ENCODE peak calls at places on chromosome 19, in ten cellular contexts. One of them, this sample, is unnamed.

GRCh38 chr19:29285187-29285687 is 72.3 kb upstream of the UQCRFS1 start:
- DNase-seq in spleen: no peak
- DNase-seq in astrocyte of the spinal cord: no peak
- DNase-seq in CD4-positive, alpha-beta T cell: no peak
- DNase-seq in WTC11: no peak
- DNase-seq in stimulated activated naive B cell treated with anti-CD40 and anti-IgM and Interleukin-4, amounts not matched to agents 10 μg/mL and 1 μg/mL and 100 μg/mL, for 72 hours: no peak
- DNase-seq in AG04450: no peak
- DNase-seq in fibroblast of the aortic adventitia: no peak
- DNase-seq in hepatic stellate cell: no peak
- DNase-seq in iris pigment epithelial cell: no peak
- DNase-seq in this sample: no peak

GRCh38 chr19:10699650-10700335 is 1.4 kb upstream of the QTRT1 start:
- DNase-seq in spleen: no peak
- DNase-seq in astrocyte of the spinal cord: peak; percentile 48
- DNase-seq in CD4-positive, alpha-beta T cell: peak; percentile 68
- DNase-seq in WTC11: peak; percentile 79
- DNase-seq in stimulated activated naive B cell treated with anti-CD40 and anti-IgM and Interleukin-4, amounts not matched to agents 10 μg/mL and 1 μg/mL and 100 μg/mL, for 72 hours: peak; percentile 44
- DNase-seq in AG04450: peak; percentile 23
- DNase-seq in fibroblast of the aortic adventitia: peak; percentile 74
- DNase-seq in hepatic stellate cell: peak; percentile 64
- DNase-seq in iris pigment epithelial cell: peak; percentile 54
- DNase-seq in this sample: no peak

GRCh38 chr19:5321851-5322681 is 18.5 kb downstream of the PTPRS start:
- DNase-seq in spleen: peak; percentile 84
- DNase-seq in astrocyte of the spinal cord: no peak
- DNase-seq in CD4-positive, alpha-beta T cell: no peak
- DNase-seq in WTC11: peak; percentile 50
- DNase-seq in stimulated activated naive B cell treated with anti-CD40 and anti-IgM and Interleukin-4, amounts not matched to agents 10 μg/mL and 1 μg/mL and 100 μg/mL, for 72 hours: peak; percentile 72
- DNase-seq in AG04450: no peak
- DNase-seq in fibroblast of the aortic adventitia: no peak
- DNase-seq in hepatic stellate cell: no peak
- DNase-seq in iris pigment epithelial cell: no peak
- DNase-seq in this sample: no peak

GRCh38 chr19:7486923-7487322 is 1.9 kb downstream of the PEX11G start:
- DNase-seq in spleen: no peak
- DNase-seq in astrocyte of the spinal cord: no peak
- DNase-seq in CD4-positive, alpha-beta T cell: no peak
- DNase-seq in WTC11: no peak
- DNase-seq in stimulated activated naive B cell treated with anti-CD40 and anti-IgM and Interleukin-4, amounts not matched to agents 10 μg/mL and 1 μg/mL and 100 μg/mL, for 72 hours: no peak
- DNase-seq in AG04450: no peak
- DNase-seq in fibroblast of the aortic adventitia: no peak
- DNase-seq in hepatic stellate cell: no peak
- DNase-seq in iris pigment epithelial cell: no peak
- DNase-seq in this sample: no peak

GRCh38 chr19:5128932-5129389 is 160.0 kb downstream of the KDM4B start:
- DNase-seq in spleen: no peak
- DNase-seq in astrocyte of the spinal cord: peak; percentile 53
- DNase-seq in CD4-positive, alpha-beta T cell: no peak
- DNase-seq in WTC11: no peak
- DNase-seq in stimulated activated naive B cell treated with anti-CD40 and anti-IgM and Interleukin-4, amounts not matched to agents 10 μg/mL and 1 μg/mL and 100 μg/mL, for 72 hours: no peak
- DNase-seq in AG04450: no peak
- DNase-seq in fibroblast of the aortic adventitia: peak; percentile 28
- DNase-seq in hepatic stellate cell: no peak
- DNase-seq in iris pigment epithelial cell: peak; percentile 54
- DNase-seq in this sample: no peak

GRCh38 chr19:40530091-40530901 is 46.4 kb upstream of the SHKBP1 start:
- DNase-seq in spleen: no peak
- DNase-seq in astrocyte of the spinal cord: no peak
- DNase-seq in CD4-positive, alpha-beta T cell: no peak
- DNase-seq in WTC11: peak; percentile 81
- DNase-seq in stimulated activated naive B cell treated with anti-CD40 and anti-IgM and Interleukin-4, amounts not matched to agents 10 μg/mL and 1 μg/mL and 100 μg/mL, for 72 hours: no peak
- DNase-seq in AG04450: no peak
- DNase-seq in fibroblast of the aortic adventitia: no peak
- DNase-seq in hepatic stellate cell: no peak
- DNase-seq in iris pigment epithelial cell: no peak
- DNase-seq in this sample: no peak

GRCh38 chr19:44204772-44205171 is 7.6 kb upstream of the ZNF227 start:
- DNase-seq in spleen: no peak
- DNase-seq in astrocyte of the spinal cord: no peak
- DNase-seq in CD4-positive, alpha-beta T cell: no peak
- DNase-seq in WTC11: no peak
- DNase-seq in stimulated activated naive B cell treated with anti-CD40 and anti-IgM and Interleukin-4, amounts not matched to agents 10 μg/mL and 1 μg/mL and 100 μg/mL, for 72 hours: no peak
- DNase-seq in AG04450: no peak
- DNase-seq in fibroblast of the aortic adventitia: no peak
- DNase-seq in hepatic stellate cell: no peak
- DNase-seq in iris pigment epithelial cell: no peak
- DNase-seq in this sample: no peak

GRCh38 chr19:16268676-16269319 is 55.8 kb upstream of the KLF2 start:
- DNase-seq in spleen: no peak
- DNase-seq in astrocyte of the spinal cord: no peak
- DNase-seq in CD4-positive, alpha-beta T cell: peak; percentile 34
- DNase-seq in WTC11: no peak
- DNase-seq in stimulated activated naive B cell treated with anti-CD40 and anti-IgM and Interleukin-4, amounts not matched to agents 10 μg/mL and 1 μg/mL and 100 μg/mL, for 72 hours: no peak
- DNase-seq in AG04450: no peak
- DNase-seq in fibroblast of the aortic adventitia: no peak
- DNase-seq in hepatic stellate cell: no peak
- DNase-seq in iris pigment epithelial cell: no peak
- DNase-seq in this sample: no peak

GRCh38 chr19:9806781-9807180 is 12.1 kb downstream of the FBXL12 start:
- DNase-seq in spleen: no peak
- DNase-seq in astrocyte of the spinal cord: no peak
- DNase-seq in CD4-positive, alpha-beta T cell: no peak
- DNase-seq in WTC11: no peak
- DNase-seq in stimulated activated naive B cell treated with anti-CD40 and anti-IgM and Interleukin-4, amounts not matched to agents 10 μg/mL and 1 μg/mL and 100 μg/mL, for 72 hours: no peak
- DNase-seq in AG04450: no peak
- DNase-seq in fibroblast of the aortic adventitia: no peak
- DNase-seq in hepatic stellate cell: no peak
- DNase-seq in iris pigment epithelial cell: no peak
- DNase-seq in this sample: no peak

GRCh38 chr19:40433391-40434216 is 7.8 kb upstream of the SERTAD1 start:
- DNase-seq in spleen: peak; percentile 96
- DNase-seq in astrocyte of the spinal cord: peak; percentile 92
- DNase-seq in CD4-positive, alpha-beta T cell: peak; percentile 40
- DNase-seq in WTC11: peak; percentile 80
- DNase-seq in stimulated activated naive B cell treated with anti-CD40 and anti-IgM and Interleukin-4, amounts not matched to agents 10 μg/mL and 1 μg/mL and 100 μg/mL, for 72 hours: peak; percentile 43
- DNase-seq in AG04450: peak; percentile 66
- DNase-seq in fibroblast of the aortic adventitia: peak; percentile 88
- DNase-seq in hepatic stellate cell: peak; percentile 88
- DNase-seq in iris pigment epithelial cell: peak; percentile 93
- DNase-seq in this sample: peak; percentile 40

GRCh38 chr19:32498641-32499200 is 82.3 kb upstream of the PDCD5 start:
- DNase-seq in spleen: no peak
- DNase-seq in astrocyte of the spinal cord: peak; percentile 6
- DNase-seq in CD4-positive, alpha-beta T cell: no peak
- DNase-seq in WTC11: no peak
- DNase-seq in stimulated activated naive B cell treated with anti-CD40 and anti-IgM and Interleukin-4, amounts not matched to agents 10 μg/mL and 1 μg/mL and 100 μg/mL, for 72 hours: no peak
- DNase-seq in AG04450: no peak
- DNase-seq in fibroblast of the aortic adventitia: no peak
- DNase-seq in hepatic stellate cell: no peak
- DNase-seq in iris pigment epithelial cell: no peak
- DNase-seq in this sample: no peak

GRCh38 chr19:6694147-6694815 is 24.3 kb upstream of the TNFSF14 start:
- DNase-seq in spleen: peak; percentile 41
- DNase-seq in astrocyte of the spinal cord: no peak
- DNase-seq in CD4-positive, alpha-beta T cell: no peak
- DNase-seq in WTC11: no peak
- DNase-seq in stimulated activated naive B cell treated with anti-CD40 and anti-IgM and Interleukin-4, amounts not matched to agents 10 μg/mL and 1 μg/mL and 100 μg/mL, for 72 hours: no peak
- DNase-seq in AG04450: no peak
- DNase-seq in fibroblast of the aortic adventitia: no peak
- DNase-seq in hepatic stellate cell: no peak
- DNase-seq in iris pigment epithelial cell: no peak
- DNase-seq in this sample: no peak

GRCh38 chr19:30853036-30853435 is 480.9 kb downstream of the ZNF536 start:
- DNase-seq in spleen: no peak
- DNase-seq in astrocyte of the spinal cord: no peak
- DNase-seq in CD4-positive, alpha-beta T cell: no peak
- DNase-seq in WTC11: no peak
- DNase-seq in stimulated activated naive B cell treated with anti-CD40 and anti-IgM and Interleukin-4, amounts not matched to agents 10 μg/mL and 1 μg/mL and 100 μg/mL, for 72 hours: no peak
- DNase-seq in AG04450: no peak
- DNase-seq in fibroblast of the aortic adventitia: no peak
- DNase-seq in hepatic stellate cell: no peak
- DNase-seq in iris pigment epithelial cell: no peak
- DNase-seq in this sample: no peak

GRCh38 chr19:55340784-55341147 is 1.1 kb downstream of the KMT5C start:
- DNase-seq in spleen: peak; percentile 83
- DNase-seq in astrocyte of the spinal cord: no peak
- DNase-seq in CD4-positive, alpha-beta T cell: no peak
- DNase-seq in WTC11: peak; percentile 47
- DNase-seq in stimulated activated naive B cell treated with anti-CD40 and anti-IgM and Interleukin-4, amounts not matched to agents 10 μg/mL and 1 μg/mL and 100 μg/mL, for 72 hours: no peak
- DNase-seq in AG04450: no peak
- DNase-seq in fibroblast of the aortic adventitia: no peak
- DNase-seq in hepatic stellate cell: no peak
- DNase-seq in iris pigment epithelial cell: no peak
- DNase-seq in this sample: no peak

GRCh38 chr19:56476671-56477428 is at the start of gene ZNF667:
- DNase-seq in spleen: peak; percentile 74
- DNase-seq in astrocyte of the spinal cord: peak; percentile 54
- DNase-seq in CD4-positive, alpha-beta T cell: no peak
- DNase-seq in WTC11: no peak
- DNase-seq in stimulated activated naive B cell treated with anti-CD40 and anti-IgM and Interleukin-4, amounts not matched to agents 10 μg/mL and 1 μg/mL and 100 μg/mL, for 72 hours: peak; percentile 68
- DNase-seq in AG04450: no peak
- DNase-seq in fibroblast of the aortic adventitia: peak; percentile 21
- DNase-seq in hepatic stellate cell: peak; percentile 60
- DNase-seq in iris pigment epithelial cell: peak; percentile 42
- DNase-seq in this sample: no peak

GRCh38 chr19:8368136-8368535 is 4.2 kb downstream of the ANGPTL4 start:
- DNase-seq in spleen: peak; percentile 41
- DNase-seq in astrocyte of the spinal cord: no peak
- DNase-seq in CD4-positive, alpha-beta T cell: no peak
- DNase-seq in WTC11: no peak
- DNase-seq in stimulated activated naive B cell treated with anti-CD40 and anti-IgM and Interleukin-4, amounts not matched to agents 10 μg/mL and 1 μg/mL and 100 μg/mL, for 72 hours: no peak
- DNase-seq in AG04450: no peak
- DNase-seq in fibroblast of the aortic adventitia: no peak
- DNase-seq in hepatic stellate cell: no peak
- DNase-seq in iris pigment epithelial cell: no peak
- DNase-seq in this sample: no peak

GRCh38 chr19:52941941-52942370 is 18.7 kb upstream of the ZNF888 start:
- DNase-seq in spleen: peak; percentile 85
- DNase-seq in astrocyte of the spinal cord: peak; percentile 38
- DNase-seq in CD4-positive, alpha-beta T cell: no peak
- DNase-seq in WTC11: peak; percentile 45
- DNase-seq in stimulated activated naive B cell treated with anti-CD40 and anti-IgM and Interleukin-4, amounts not matched to agents 10 μg/mL and 1 μg/mL and 100 μg/mL, for 72 hours: no peak
- DNase-seq in AG04450: no peak
- DNase-seq in fibroblast of the aortic adventitia: peak; percentile 27
- DNase-seq in hepatic stellate cell: no peak
- DNase-seq in iris pigment epithelial cell: peak; percentile 29
- DNase-seq in this sample: no peak

GRCh38 chr19:41377977-41378707 is 1.8 kb downstream of the TMEM91 start:
- DNase-seq in spleen: no peak
- DNase-seq in astrocyte of the spinal cord: no peak
- DNase-seq in CD4-positive, alpha-beta T cell: no peak
- DNase-seq in WTC11: peak; percentile 69
- DNase-seq in stimulated activated naive B cell treated with anti-CD40 and anti-IgM and Interleukin-4, amounts not matched to agents 10 μg/mL and 1 μg/mL and 100 μg/mL, for 72 hours: peak; percentile 31
- DNase-seq in AG04450: no peak
- DNase-seq in fibroblast of the aortic adventitia: no peak
- DNase-seq in hepatic stellate cell: no peak
- DNase-seq in iris pigment epithelial cell: no peak
- DNase-seq in this sample: no peak

GRCh38 chr19:33132425-33132824 is 511 bp downstream of the WDR88 start:
- DNase-seq in spleen: no peak
- DNase-seq in astrocyte of the spinal cord: no peak
- DNase-seq in CD4-positive, alpha-beta T cell: no peak
- DNase-seq in WTC11: peak; percentile 53
- DNase-seq in stimulated activated naive B cell treated with anti-CD40 and anti-IgM and Interleukin-4, amounts not matched to agents 10 μg/mL and 1 μg/mL and 100 μg/mL, for 72 hours: no peak
- DNase-seq in AG04450: no peak
- DNase-seq in fibroblast of the aortic adventitia: no peak
- DNase-seq in hepatic stellate cell: no peak
- DNase-seq in iris pigment epithelial cell: no peak
- DNase-seq in this sample: no peak

GRCh38 chr19:7540761-7541480 is 5.4 kb downstream of the PNPLA6 start:
- DNase-seq in spleen: no peak
- DNase-seq in astrocyte of the spinal cord: peak; percentile 36
- DNase-seq in CD4-positive, alpha-beta T cell: no peak
- DNase-seq in WTC11: peak; percentile 89
- DNase-seq in stimulated activated naive B cell treated with anti-CD40 and anti-IgM and Interleukin-4, amounts not matched to agents 10 μg/mL and 1 μg/mL and 100 μg/mL, for 72 hours: no peak
- DNase-seq in AG04450: no peak
- DNase-seq in fibroblast of the aortic adventitia: no peak
- DNase-seq in hepatic stellate cell: no peak
- DNase-seq in iris pigment epithelial cell: peak; percentile 54
- DNase-seq in this sample: no peak

GRCh38 chr19:5352229-5352763 is 11.7 kb upstream of the PTPRS start:
- DNase-seq in spleen: no peak
- DNase-seq in astrocyte of the spinal cord: no peak
- DNase-seq in CD4-positive, alpha-beta T cell: no peak
- DNase-seq in WTC11: no peak
- DNase-seq in stimulated activated naive B cell treated with anti-CD40 and anti-IgM and Interleukin-4, amounts not matched to agents 10 μg/mL and 1 μg/mL and 100 μg/mL, for 72 hours: no peak
- DNase-seq in AG04450: no peak
- DNase-seq in fibroblast of the aortic adventitia: no peak
- DNase-seq in hepatic stellate cell: no peak
- DNase-seq in iris pigment epithelial cell: peak; percentile 36
- DNase-seq in this sample: no peak

GRCh38 chr19:34497112-34497805 is 15.7 kb downstream of the WTIP start:
- DNase-seq in spleen: peak; percentile 58
- DNase-seq in astrocyte of the spinal cord: no peak
- DNase-seq in CD4-positive, alpha-beta T cell: no peak
- DNase-seq in WTC11: peak; percentile 6
- DNase-seq in stimulated activated naive B cell treated with anti-CD40 and anti-IgM and Interleukin-4, amounts not matched to agents 10 μg/mL and 1 μg/mL and 100 μg/mL, for 72 hours: no peak
- DNase-seq in AG04450: no peak
- DNase-seq in fibroblast of the aortic adventitia: no peak
- DNase-seq in hepatic stellate cell: no peak
- DNase-seq in iris pigment epithelial cell: no peak
- DNase-seq in this sample: no peak

GRCh38 chr19:32316034-32316433 is 29.4 kb upstream of the ZNF507 start:
- DNase-seq in spleen: no peak
- DNase-seq in astrocyte of the spinal cord: no peak
- DNase-seq in CD4-positive, alpha-beta T cell: no peak
- DNase-seq in WTC11: peak; percentile 36
- DNase-seq in stimulated activated naive B cell treated with anti-CD40 and anti-IgM and Interleukin-4, amounts not matched to agents 10 μg/mL and 1 μg/mL and 100 μg/mL, for 72 hours: no peak
- DNase-seq in AG04450: no peak
- DNase-seq in fibroblast of the aortic adventitia: no peak
- DNase-seq in hepatic stellate cell: no peak
- DNase-seq in iris pigment epithelial cell: no peak
- DNase-seq in this sample: no peak

GRCh38 chr19:6041991-6042421 is 64.1 kb upstream of the RANBP3 start:
- DNase-seq in spleen: no peak
- DNase-seq in astrocyte of the spinal cord: no peak
- DNase-seq in CD4-positive, alpha-beta T cell: no peak
- DNase-seq in WTC11: no peak
- DNase-seq in stimulated activated naive B cell treated with anti-CD40 and anti-IgM and Interleukin-4, amounts not matched to agents 10 μg/mL and 1 μg/mL and 100 μg/mL, for 72 hours: no peak
- DNase-seq in AG04450: no peak
- DNase-seq in fibroblast of the aortic adventitia: no peak
- DNase-seq in hepatic stellate cell: no peak
- DNase-seq in iris pigment epithelial cell: no peak
- DNase-seq in this sample: no peak

GRCh38 chr19:41934849-41935374 is 6.7 kb upstream of the ERFL start:
- DNase-seq in spleen: peak; percentile 93
- DNase-seq in astrocyte of the spinal cord: peak; percentile 37
- DNase-seq in CD4-positive, alpha-beta T cell: peak; percentile 72
- DNase-seq in WTC11: peak; percentile 95
- DNase-seq in stimulated activated naive B cell treated with anti-CD40 and anti-IgM and Interleukin-4, amounts not matched to agents 10 μg/mL and 1 μg/mL and 100 μg/mL, for 72 hours: peak; percentile 79
- DNase-seq in AG04450: peak; percentile 13
- DNase-seq in fibroblast of the aortic adventitia: peak; percentile 53
- DNase-seq in hepatic stellate cell: peak; percentile 83
- DNase-seq in iris pigment epithelial cell: peak; percentile 42
- DNase-seq in this sample: no peak

GRCh38 chr19:28961772-28962500 is 251.0 kb downstream of the UQCRFS1 start:
- DNase-seq in spleen: no peak
- DNase-seq in astrocyte of the spinal cord: peak; percentile 17
- DNase-seq in CD4-positive, alpha-beta T cell: no peak
- DNase-seq in WTC11: no peak
- DNase-seq in stimulated activated naive B cell treated with anti-CD40 and anti-IgM and Interleukin-4, amounts not matched to agents 10 μg/mL and 1 μg/mL and 100 μg/mL, for 72 hours: no peak
- DNase-seq in AG04450: no peak
- DNase-seq in fibroblast of the aortic adventitia: peak; percentile 90
- DNase-seq in hepatic stellate cell: peak; percentile 58
- DNase-seq in iris pigment epithelial cell: peak; percentile 38
- DNase-seq in this sample: no peak

GRCh38 chr19:31350693-31351211 is 1.5 kb upstream of the TSHZ3 start:
- DNase-seq in spleen: peak; percentile 82
- DNase-seq in astrocyte of the spinal cord: peak; percentile 41
- DNase-seq in CD4-positive, alpha-beta T cell: no peak
- DNase-seq in WTC11: peak; percentile 51
- DNase-seq in stimulated activated naive B cell treated with anti-CD40 and anti-IgM and Interleukin-4, amounts not matched to agents 10 μg/mL and 1 μg/mL and 100 μg/mL, for 72 hours: no peak
- DNase-seq in AG04450: no peak
- DNase-seq in fibroblast of the aortic adventitia: peak; percentile 49
- DNase-seq in hepatic stellate cell: peak; percentile 73
- DNase-seq in iris pigment epithelial cell: peak; percentile 65
- DNase-seq in this sample: no peak

GRCh38 chr19:19490247-19490968 is 24.9 kb downstream of the TSSK6 start:
- DNase-seq in spleen: peak; percentile 90
- DNase-seq in astrocyte of the spinal cord: peak; percentile 82
- DNase-seq in CD4-positive, alpha-beta T cell: peak; percentile 77
- DNase-seq in WTC11: peak; percentile 82
- DNase-seq in stimulated activated naive B cell treated with anti-CD40 and anti-IgM and Interleukin-4, amounts not matched to agents 10 μg/mL and 1 μg/mL and 100 μg/mL, for 72 hours: peak; percentile 67
- DNase-seq in AG04450: peak; percentile 68
- DNase-seq in fibroblast of the aortic adventitia: peak; percentile 90
- DNase-seq in hepatic stellate cell: peak; percentile 89
- DNase-seq in iris pigment epithelial cell: peak; percentile 79
- DNase-seq in this sample: peak; percentile 39